ENCODE peak calls at places on chromosomes 13 and 19, in four cellular contexts. L, R, E and N are unnamed samples.
A peak's percentile ranks its signal among the peaks of the same experiment; 100 is the strongest.

GRCh38 chr19:35116085-35116801 is 620 bp downstream of the FXYD3 start:
- DNase-seq in E (peak; percentile 82), R (peak; percentile 69), L (no peak), N (no peak)

GRCh38 chr13:108345016-108345415 is 75.5 kb downstream of the TNFSF13B start:
- DNase-seq in R (no peak), L (no peak), E (no peak), N (no peak)

GRCh38 chr19:10193666-10194499 is 870 bp downstream of the DNMT1 start:
- DNase-seq in E (peak; percentile 63), L (no peak), R (no peak), N (peak; percentile 35)

GRCh38 chr13:44561352-44561751 is 14.8 kb downstream of the TSC22D1 start:
- DNase-seq in R (no peak), E (no peak), L (no peak), N (no peak)

GRCh38 chr13:51405176-51405575 is 47.7 kb downstream of the INTS6 start:
- DNase-seq in E (no peak), R (no peak), L (no peak), N (no peak)

GRCh38 chr19:4375164-4375619 is 25.2 kb downstream of the SH3GL1 start:
- DNase-seq in L (no peak), E (peak; percentile 61), R (no peak), N (no peak)

GRCh38 chr19:1672038-1672768 is 19.8 kb upstream of the TCF3 start:
- DNase-seq in E (no peak), R (no peak), L (no peak), N (peak; percentile 59)

GRCh38 chr13:34420975-34421719 is 520.9 kb upstream of the NBEA start:
- DNase-seq in E (peak; percentile 86), L (no peak), R (peak; percentile 77), N (no peak)

GRCh38 chr19:16285769-16286564 is 38.7 kb upstream of the KLF2 start:
- DNase-seq in E (no peak), L (no peak), R (peak; percentile 27), N (peak; percentile 10)

GRCh38 chr13:84896128-84896527 is 903.1 kb downstream of the SLITRK6 start:
- DNase-seq in E (peak; percentile 42), R (no peak), L (no peak), N (peak; percentile 76)

GRCh38 chr19:14401468-14401867 is 17.7 kb downstream of the DDX39A start:
- DNase-seq in L (no peak), R (no peak), E (no peak), N (no peak)
- H3K4me3 ChIP-seq in L (no peak overlapping the region), R (no peak overlapping the region), E (no peak overlapping the region), N (no peak overlapping the region)

DNA sequence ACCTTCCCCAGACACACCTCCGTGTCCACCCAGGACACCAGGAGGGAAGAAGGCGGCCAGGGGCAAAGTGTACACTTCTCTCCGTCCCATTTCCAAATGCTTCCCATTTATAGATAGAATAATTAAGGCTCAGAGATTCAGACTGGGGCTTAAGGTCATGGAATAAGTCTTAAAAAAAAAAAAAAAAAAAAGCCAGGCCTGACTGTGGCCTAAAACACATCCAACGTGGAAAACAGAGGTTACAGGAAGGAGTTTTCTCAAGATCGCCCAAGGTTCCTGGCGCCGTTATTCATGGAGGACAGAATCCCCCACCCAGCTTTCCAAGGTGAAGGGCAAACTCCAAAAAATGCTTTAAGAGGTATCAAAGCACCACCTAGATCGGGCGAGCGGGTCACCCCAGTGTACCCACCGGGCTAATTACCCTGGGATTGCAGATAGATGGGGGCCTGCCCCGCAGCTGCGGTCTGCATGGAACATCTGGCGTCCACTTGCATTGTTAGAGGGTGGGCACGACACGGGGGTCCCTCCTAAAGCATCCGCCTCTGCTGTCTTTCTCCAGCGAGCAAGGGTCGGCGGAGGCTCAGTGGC is 36.1 kb upstream of the NANOS3 start:
- DNase-seq in R (no peak), L (no peak), E (no peak), N (no peak)
- H3K4me1 ChIP-seq in R (peaks cover 44% of the 10 kb centered on the region), L (peaks cover 85% of the 10 kb centered on the region), E (peaks cover 44% of the 10 kb centered on the region), N (peaks cover 23% of the 10 kb centered on the region)

DNA sequence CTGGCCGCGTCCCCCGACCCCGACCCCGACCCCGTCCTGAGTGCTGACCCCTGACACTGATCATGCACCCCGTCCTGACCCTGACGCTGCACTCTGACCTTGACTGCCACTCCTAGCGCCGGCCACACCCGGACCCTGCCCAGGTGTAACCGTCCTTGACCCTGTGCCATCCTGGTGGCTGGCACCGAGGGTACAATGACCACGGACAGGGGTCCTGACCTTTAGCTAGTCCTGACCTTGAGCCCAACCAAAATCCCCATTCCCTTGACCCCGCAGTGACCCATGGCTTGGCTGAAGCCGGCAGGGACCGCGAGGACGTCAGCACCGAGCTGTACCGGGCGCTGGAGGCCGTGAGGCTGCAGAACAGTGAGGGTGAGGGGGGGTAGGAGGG is 25.9 kb downstream of the CLEC4M start:
- DNase-seq in L (no peak), R (no peak), E (no peak), N (no peak)
- H3K4me3 ChIP-seq in L (peak overlapping the region; percentile 39), R (peak overlapping the region; percentile 4), E (no peak overlapping the region), N (peak overlapping the region; percentile 18)

DNA sequence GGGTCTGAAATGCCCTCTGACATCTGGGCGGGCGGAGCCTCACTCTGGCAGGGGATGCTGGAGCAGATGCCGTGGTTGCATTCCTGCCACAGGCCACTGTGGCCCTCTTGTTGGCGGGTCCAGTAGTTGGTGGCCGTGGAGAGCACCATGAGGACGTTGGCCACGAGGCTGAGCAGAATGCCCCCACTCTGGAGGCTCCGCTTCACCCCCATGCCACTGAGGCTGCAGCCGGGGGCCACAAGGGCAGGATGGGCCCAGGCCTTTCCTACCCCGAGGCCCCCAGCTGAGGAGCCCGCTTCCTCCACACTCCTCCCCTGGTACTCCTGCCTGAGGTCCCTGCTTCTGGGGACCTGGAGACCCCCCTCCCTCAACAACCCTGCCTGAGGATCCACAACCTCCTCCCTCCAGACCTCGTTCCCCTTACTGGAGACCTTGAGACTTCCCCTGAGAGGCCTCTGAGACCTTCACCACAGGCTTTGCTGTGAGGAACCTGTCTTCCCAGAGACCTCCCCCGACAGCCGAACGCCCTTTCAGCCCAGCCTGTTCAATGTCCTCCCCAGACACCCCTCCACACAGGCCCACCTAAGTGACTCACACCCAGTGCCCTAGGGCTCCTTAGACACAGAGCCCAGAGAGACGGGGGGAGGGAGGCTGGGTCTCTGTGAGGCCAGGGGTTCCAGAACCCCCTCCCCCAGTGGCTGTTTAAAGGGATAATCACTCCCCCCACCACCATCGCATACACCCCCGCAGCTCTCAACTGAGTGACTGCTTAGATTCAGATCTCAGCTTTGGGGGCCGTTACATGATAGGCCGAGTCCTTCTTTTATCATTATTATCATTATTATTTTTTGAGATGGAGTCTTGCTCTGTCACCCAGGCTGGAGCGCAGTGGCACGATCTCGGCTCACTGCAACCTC is at the start of gene CLDND2:
- DNase-seq in E (no peak), R (no peak), L (no peak), N (no peak)
- H3K4me1 ChIP-seq in E (peaks cover 19% of the 10 kb centered on the region), R (no peaks in the 10 kb centered on the region), L (peaks cover 42% of the 10 kb centered on the region), N (peaks cover 8% of the 10 kb centered on the region)

GRCh38 chr19:18541258-18541991 is 1.9 kb downstream of the FKBP8 start:
- DNase-seq in L (no peak), R (no peak), E (no peak), N (no peak)
- H3K4me3 ChIP-seq in L (peak overlapping the region; percentile 73), R (peak overlapping the region; percentile 94), E (no peak overlapping the region), N (no peak overlapping the region)

GRCh38 chr19:33916792-33917191 is 120.1 kb downstream of the KCTD15 start:
- DNase-seq in R (no peak), E (no peak), L (no peak), N (no peak)

GRCh38 chr19:33910922-33911321 is 114.3 kb downstream of the KCTD15 start:
- DNase-seq in R (no peak), E (no peak), L (no peak), N (no peak)

GRCh38 chr19:33914599-33914998 is 117.9 kb downstream of the KCTD15 start:
- DNase-seq in L (no peak), E (no peak), R (no peak), N (no peak)
- H3K4me1 ChIP-seq in L (no peaks in the 10 kb centered on the region), E (no peaks in the 10 kb centered on the region), R (no peaks in the 10 kb centered on the region), N (no peaks in the 10 kb centered on the region)

GRCh38 chr19:342801-343421 is 1.7 kb downstream of the MIER2 start:
- DNase-seq in L (peak; percentile 67), E (peak; percentile 81), R (no peak), N (no peak)
- H3K4me3 ChIP-seq in L (peak overlapping the region; percentile 84), E (peak overlapping the region; percentile 62), R (peak overlapping the region; percentile 98), N (peak overlapping the region; percentile 99)

DNA sequence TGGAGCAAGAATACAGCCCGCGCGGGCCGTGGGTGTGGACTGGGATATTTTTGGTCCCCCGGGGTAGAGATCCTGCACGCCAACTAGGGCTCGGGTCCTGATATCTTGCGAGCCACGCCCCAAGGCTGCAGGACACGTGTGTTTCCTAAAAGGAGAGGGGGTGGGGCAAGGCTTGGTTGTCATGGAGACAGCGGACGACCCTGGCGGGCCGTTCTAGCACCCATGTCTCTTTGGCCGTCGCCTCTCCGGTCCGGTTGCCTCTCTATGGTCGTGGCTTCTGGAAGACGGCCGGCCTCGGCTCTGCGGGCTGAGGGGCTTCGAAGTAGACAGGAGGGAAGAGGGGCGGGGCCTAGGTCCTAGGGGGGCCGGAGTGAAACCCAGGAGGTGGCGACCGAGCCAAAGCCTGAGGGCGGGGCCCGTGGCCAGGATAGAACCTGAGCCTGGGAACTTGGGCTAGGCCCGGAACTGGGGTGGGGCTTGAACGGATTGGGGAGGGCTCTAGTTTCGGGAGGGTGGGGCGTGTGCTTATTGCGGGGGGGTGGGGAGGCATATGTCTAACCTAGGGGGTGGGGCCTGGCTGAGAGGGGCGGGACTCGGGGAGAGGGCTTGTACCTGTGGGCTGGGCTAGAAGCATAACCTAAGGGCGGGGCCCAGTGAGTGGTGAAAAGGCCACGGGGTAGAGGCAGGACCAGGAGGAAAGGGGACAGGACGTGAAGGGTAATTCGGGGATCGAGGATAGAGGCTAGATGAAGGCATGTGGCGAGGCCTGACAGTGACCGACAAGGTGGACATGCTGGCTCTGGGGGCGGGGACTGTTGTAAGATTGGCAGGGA is 737 bp upstream of the SLC27A1 start:
- DNase-seq in R (peak; percentile 97), L (peak; percentile 95), E (peak; percentile 96), N (peak; percentile 98)
- H3K4me1 ChIP-seq in R (peaks cover 18% of the 10 kb centered on the region), L (peaks cover 64% of the 10 kb centered on the region), E (peaks cover 15% of the 10 kb centered on the region), N (peaks cover 11% of the 10 kb centered on the region)